ENCODE peak calls at places on chromosome 4, in eight cellular contexts. S is natural killer cell treated with Interleukin-12 subunit alpha and Interleukin-12 subunit beta and Interleukin-15 and Interleukin-18, amount 100 ng/mL, for 72 hours; T is HuH-7.5; U is ELR; Z is stimulated activated CD4-positive, alpha-beta T cell treated with anti-CD3 and anti-CD28 coated beads, Interleukin-2, amount 100 ng/mL, for 48 hours; W is MCF 10A; F is PC-3; B is body of pancreas. H is an unnamed sample.
A peak's percentile ranks its signal among the peaks of the same experiment; 100 is the strongest.

GRCh38 chr4:137968956-137969709 is 273.0 kb downstream of the SLC7A11 start:
- DNase-seq in S (no peak), T (peak; percentile 6), U (no peak), Z (no peak), W (no peak), F (no peak), B (no peak), H (no peak)

GRCh38 chr4:6470502-6471302 is 1.7 kb downstream of the PPP2R2C start:
- DNase-seq in S (no peak), T (peak; percentile 62), U (peak; percentile 52), Z (no peak), W (peak; percentile 59), F (peak; percentile 68), B (peak; percentile 33), H (peak; percentile 30)

GRCh38 chr4:110639207-110640092 is 16.6 kb upstream of the PITX2 start:
- DNase-seq in S (no peak), T (peak; percentile 2), U (no peak), Z (no peak), W (no peak), F (no peak), B (no peak), H (no peak)

GRCh38 chr4:185700048-185700447 is 111.9 kb downstream of the SORBS2 start:
- DNase-seq in S (no peak), T (no peak), U (peak; percentile 2), Z (no peak), W (peak; percentile 43), F (peak; percentile 16), B (peak; percentile 47), H (no peak)

GRCh38 chr4:81896936-81897335 is 425.2 kb upstream of the RASGEF1B start:
- DNase-seq in S (no peak), T (no peak), U (no peak), Z (no peak), W (peak; percentile 21), F (peak; percentile 25), B (no peak), H (no peak)

GRCh38 chr4:70556856-70557255 is 35.2 kb upstream of the AMBN start:
- DNase-seq in S (no peak), T (no peak), U (peak; percentile 76), Z (no peak), W (peak; percentile 6), F (no peak), B (no peak), H (peak; percentile 3)

GRCh38 chr4:105992641-105993305 is 97.5 kb downstream of the NPNT start:
- DNase-seq in S (no peak), T (no peak), U (no peak), Z (no peak), W (no peak), F (peak; percentile 47), B (no peak), H (no peak)

GRCh38 chr4:177391287-177391686 is 51.0 kb downstream of the AGA start:
- DNase-seq in S (no peak), T (no peak), U (no peak), Z (no peak), W (no peak), F (no peak), B (no peak), H (no peak)

GRCh38 chr4:24880171-24880570 is 32.7 kb downstream of the CCDC149 start:
- DNase-seq in S (no peak), T (no peak), U (no peak), Z (no peak), W (peak; percentile 60), F (no peak), B (no peak), H (no peak)

GRCh38 chr4:127182687-127183086 is 450.1 kb upstream of the INTU start:
- DNase-seq in S (no peak), T (no peak), U (no peak), Z (no peak), W (no peak), F (no peak), B (no peak), H (no peak)

GRCh38 chr4:164768516-164768915 is 14.6 kb downstream of the SMIM31 start:
- DNase-seq in S (no peak), T (no peak), U (peak; percentile 25), Z (no peak), W (peak; percentile 13), F (peak; percentile 33), B (no peak), H (peak; percentile 53)

GRCh38 chr4:61992351-61992750 is 792.2 kb downstream of the ADGRL3 start:
- DNase-seq in S (no peak), T (no peak), U (no peak), Z (no peak), W (no peak), F (no peak), B (no peak), H (no peak)

GRCh38 chr4:10239982-10240654 is 123.5 kb upstream of the WDR1 start:
- DNase-seq in S (no peak), T (no peak), U (no peak), Z (no peak), W (no peak), F (no peak), B (no peak), H (no peak)

GRCh38 chr4:39341075-39341725 is 25.0 kb downstream of the RFC1 start:
- DNase-seq in S (no peak), T (peak; percentile 11), U (no peak), Z (no peak), W (no peak), F (no peak), B (peak; percentile 40), H (no peak)

GRCh38 chr4:70705146-70705855 is 16.5 kb upstream of the RUFY3 start:
- DNase-seq in S (peak; percentile 82), T (peak; percentile 52), U (peak; percentile 81), Z (peak; percentile 59), W (peak; percentile 74), F (peak; percentile 88), B (peak; percentile 57), H (peak; percentile 85)